ENCODE peak calls at places on chromosomes 5 and 9, in nine cellular contexts. F, W, C, O, S, V, B, U and G are unnamed samples.

GRCh38 chr5:104431946-104432345 is 869.4 kb upstream of the NUDT12 start:
- DNase-seq in F (no peak), W (no peak), C (no peak), O (no peak), S (no peak), V (no peak), B (no peak), U (no peak), G (no peak)

GRCh38 chr5:53027913-53028312 is 38.8 kb downstream of the ITGA2 start:
- DNase-seq in F (no peak), W (no peak), C (peak; percentile 97), O (peak; percentile 91), S (no peak), V (peak; percentile 62), B (no peak), U (peak; percentile 47), G (peak; percentile 57)

GRCh38 chr9:69218166-69218565 is 44.1 kb downstream of the TJP2 start:
- DNase-seq in F (no peak), W (no peak), C (no peak), O (no peak), S (no peak), V (no peak), B (no peak), U (no peak), G (no peak)

GRCh38 chr5:155049569-155050383 is 36.2 kb downstream of the KIF4B start:
- DNase-seq in F (no peak), W (no peak), C (no peak), O (peak; percentile 7), S (no peak), V (no peak), B (no peak), U (no peak), G (no peak)

GRCh38 chr5:151461312-151461711 is 13.9 kb downstream of the SLC36A1 start:
- DNase-seq in F (no peak), W (no peak), C (no peak), O (no peak), S (no peak), V (no peak), B (no peak), U (no peak), G (no peak)

GRCh38 chr9:88387035-88387732 is 1.1 kb upstream of the SPIN1 start:
- DNase-seq in F (peak; percentile 4), W (peak; percentile 65), C (no peak), O (peak; percentile 57), S (peak; percentile 24), V (peak; percentile 43), B (peak; percentile 72), U (peak; percentile 33), G (no peak)

GRCh38 chr5:170154744-170155143 is 49.0 kb downstream of the FOXI1 start:
- DNase-seq in F (no peak), W (no peak), C (no peak), O (no peak), S (no peak), V (no peak), B (no peak), U (no peak), G (no peak)

GRCh38 chr9:97362777-97363545 is 48.9 kb upstream of the TDRD7 start:
- DNase-seq in F (no peak), W (no peak), C (peak; percentile 23), O (no peak), S (no peak), V (no peak), B (no peak), U (no peak), G (no peak)

GRCh38 chr9:124860582-124861341 is 995 bp downstream of the RPL35 start:
- DNase-seq in F (no peak), W (no peak), C (no peak), O (no peak), S (no peak), V (no peak), B (no peak), U (no peak), G (peak; percentile 71)

GRCh38 chr5:152501294-152501693 is 96.2 kb upstream of the NMUR2 start:
- DNase-seq in F (no peak), W (no peak), C (no peak), O (no peak), S (no peak), V (no peak), B (no peak), U (no peak), G (no peak)

GRCh38 chr5:68251386-68251785 is 35.8 kb downstream of the PIK3R1 start:
- DNase-seq in F (peak; percentile 38), W (peak; percentile 93), C (peak; percentile 15), O (peak; percentile 48), S (peak; percentile 72), V (no peak), B (no peak), U (no peak), G (no peak)

GRCh38 chr5:142720561-142721275 is 34.8 kb upstream of the FGF1 start:
- DNase-seq in F (no peak), W (no peak), C (no peak), O (peak; percentile 66), S (no peak), V (no peak), B (peak; percentile 58), U (peak; percentile 76), G (peak; percentile 46)

GRCh38 chr9:36640982-36641381 is 68.3 kb downstream of the MELK start:
- DNase-seq in F (no peak), W (no peak), C (no peak), O (no peak), S (no peak), V (no peak), B (no peak), U (no peak), G (no peak)

GRCh38 chr5:141532726-141533125 is 43.8 kb downstream of the PCDHGC5 start:
- DNase-seq in F (no peak), W (no peak), C (no peak), O (peak; percentile 43), S (no peak), V (no peak), B (no peak), U (no peak), G (no peak)

GRCh38 chr9:129866373-129867137 is 31.3 kb downstream of the USP20 start:
- DNase-seq in F (peak; percentile 28), W (peak; percentile 79), C (no peak), O (no peak), S (peak; percentile 37), V (no peak), B (no peak), U (no peak), G (no peak)

GRCh38 chr5:102796014-102796413 is 40.9 kb downstream of the PAM start:
- DNase-seq in F (no peak), W (no peak), C (no peak), O (no peak), S (no peak), V (no peak), B (no peak), U (no peak), G (peak; percentile 51)

GRCh38 chr5:143828710-143829109 is 16.7 kb downstream of the HMHB1 start:
- DNase-seq in F (no peak), W (peak; percentile 6), C (no peak), O (no peak), S (no peak), V (no peak), B (no peak), U (no peak), G (no peak)

GRCh38 chr5:53249529-53249928 is 140.0 kb upstream of the MOCS2 start:
- DNase-seq in F (no peak), W (no peak), C (peak; percentile 91), O (peak; percentile 96), S (no peak), V (peak; percentile 93), B (no peak), U (no peak), G (peak; percentile 75)

GRCh38 chr5:150398432-150399157 is 14.1 kb downstream of the CD74 start:
- DNase-seq in F (no peak), W (no peak), C (no peak), O (no peak), S (no peak), V (no peak), B (no peak), U (no peak), G (no peak)

GRCh38 chr5:50440651-50441478 is at the start of gene EMB:
- DNase-seq in F (peak; percentile 66), W (peak; percentile 84), C (peak; percentile 52), O (peak; percentile 50), S (peak; percentile 79), V (no peak), B (peak; percentile 59), U (peak; percentile 53), G (peak; percentile 67)

GRCh38 chr9:125700791-125701190 is 6.2 kb downstream of the MAPKAP1 start:
- DNase-seq in F (peak; percentile 7), W (peak; percentile 80), C (peak; percentile 82), O (no peak), S (peak; percentile 58), V (no peak), B (no peak), U (no peak), G (peak; percentile 28)

GRCh38 chr9:18847576-18848275 is 185.3 kb downstream of the SAXO1 start:
- DNase-seq in F (no peak), W (no peak), C (no peak), O (no peak), S (no peak), V (no peak), B (peak; percentile 54), U (no peak), G (no peak)

GRCh38 chr9:126880226-126880946 is 19.9 kb downstream of the ZBTB34 start:
- DNase-seq in F (no peak), W (no peak), C (no peak), O (no peak), S (no peak), V (no peak), B (no peak), U (no peak), G (no peak)

GRCh38 chr9:22278426-22278825 is 168.2 kb upstream of the DMRTA1 start:
- DNase-seq in F (no peak), W (no peak), C (no peak), O (peak; percentile 30), S (no peak), V (peak; percentile 4), B (no peak), U (no peak), G (no peak)

GRCh38 chr5:179969110-179969509 is 61.4 kb upstream of the TBC1D9B start:
- DNase-seq in F (no peak), W (no peak), C (no peak), O (no peak), S (no peak), V (no peak), B (peak; percentile 79), U (no peak), G (no peak)

GRCh38 chr5:134659922-134660321 is 11.3 kb downstream of the SEC24A start:
- DNase-seq in F (no peak), W (no peak), C (no peak), O (no peak), S (no peak), V (no peak), B (no peak), U (no peak), G (no peak)

GRCh38 chr9:121645003-121645402 is 6.4 kb upstream of the DAB2IP start:
- DNase-seq in F (no peak), W (no peak), C (no peak), O (no peak), S (no peak), V (no peak), B (no peak), U (no peak), G (no peak)

GRCh38 chr9:136483589-136484152 is 831 bp upstream of the SEC16A start:
- DNase-seq in F (peak; percentile 95), W (peak; percentile 94), C (peak; percentile 89), O (peak; percentile 89), S (peak; percentile 99), V (peak; percentile 64), B (peak; percentile 89), U (peak; percentile 89), G (peak; percentile 90)

GRCh38 chr5:35369965-35370790 is 139.9 kb upstream of the PRLR start:
- DNase-seq in F (no peak), W (no peak), C (no peak), O (no peak), S (no peak), V (no peak), B (no peak), U (no peak), G (no peak)

GRCh38 chr5:165869066-165869465 is 2363.6 kb downstream of the MAT2B start:
- DNase-seq in F (no peak), W (no peak), C (no peak), O (no peak), S (no peak), V (no peak), B (no peak), U (no peak), G (no peak)

GRCh38 chr5:76145945-76146344 is 62.8 kb downstream of the SV2C start:
- DNase-seq in F (peak; percentile 4), W (peak; percentile 22), C (no peak), O (no peak), S (peak; percentile 2), V (no peak), B (no peak), U (no peak), G (no peak)